ENCODE peak calls at places on chromosomes 7 and 10, in ten cellular contexts. One of them, this sample, is unnamed.

GRCh38 chr7:94491410-94491809 is 18.2 kb upstream of the CASD1 start:
- DNase-seq in adipocyte: no peak
- DNase-seq in M059J: no peak
- DNase-seq in HCT116: no peak
- DNase-seq in GM12878: no peak
- DNase-seq in dermis blood vessel endothelial cell: no peak
- DNase-seq in NCI-H460: no peak
- DNase-seq in GM12891: no peak
- DNase-seq in activated naive CD4-positive, alpha-beta T cell: no peak
- DNase-seq in substantia nigra: no peak
- DNase-seq in this sample: no peak

GRCh38 chr10:7734821-7735220 is 31.7 kb downstream of the ITIH2 start:
- DNase-seq in adipocyte: no peak
- DNase-seq in M059J: no peak
- DNase-seq in HCT116: no peak
- DNase-seq in GM12878: no peak
- DNase-seq in dermis blood vessel endothelial cell: no peak
- DNase-seq in NCI-H460: no peak
- DNase-seq in GM12891: no peak
- DNase-seq in activated naive CD4-positive, alpha-beta T cell: no peak
- DNase-seq in substantia nigra: no peak
- DNase-seq in this sample: no peak

GRCh38 chr7:66790725-66791124 is 50.2 kb downstream of the RABGEF1 start:
- DNase-seq in adipocyte: peak
- DNase-seq in M059J: no peak
- DNase-seq in HCT116: no peak
- DNase-seq in GM12878: no peak
- DNase-seq in dermis blood vessel endothelial cell: no peak
- DNase-seq in NCI-H460: no peak
- DNase-seq in GM12891: no peak
- DNase-seq in activated naive CD4-positive, alpha-beta T cell: no peak
- DNase-seq in substantia nigra: no peak
- DNase-seq in this sample: no peak

GRCh38 chr7:23396222-23396621 is 74.1 kb downstream of the IGF2BP3 start:
- DNase-seq in adipocyte: peak
- DNase-seq in M059J: peak
- DNase-seq in HCT116: no peak
- DNase-seq in GM12878: no peak
- DNase-seq in dermis blood vessel endothelial cell: no peak
- DNase-seq in NCI-H460: no peak
- DNase-seq in GM12891: no peak
- DNase-seq in activated naive CD4-positive, alpha-beta T cell: no peak
- DNase-seq in substantia nigra: no peak
- DNase-seq in this sample: no peak

GRCh38 chr7:157404845-157405481 is 68.2 kb downstream of the DNAJB6 start:
- DNase-seq in adipocyte: peak
- DNase-seq in M059J: peak
- DNase-seq in HCT116: no peak
- DNase-seq in GM12878: no peak
- DNase-seq in dermis blood vessel endothelial cell: peak
- DNase-seq in NCI-H460: peak
- DNase-seq in GM12891: no peak
- DNase-seq in activated naive CD4-positive, alpha-beta T cell: no peak
- DNase-seq in substantia nigra: no peak
- DNase-seq in this sample: peak

GRCh38 chr10:6083523-6084475 is 5.0 kb upstream of the RBM17 start:
- DNase-seq in adipocyte: peak
- DNase-seq in M059J: peak
- DNase-seq in HCT116: no peak
- DNase-seq in GM12878: no peak
- DNase-seq in dermis blood vessel endothelial cell: peak
- DNase-seq in NCI-H460: no peak
- DNase-seq in GM12891: no peak
- DNase-seq in activated naive CD4-positive, alpha-beta T cell: no peak
- DNase-seq in substantia nigra: no peak
- DNase-seq in this sample: no peak

GRCh38 chr10:75910032-75910431 is 478.6 kb downstream of the LRMDA start:
- DNase-seq in adipocyte: peak
- DNase-seq in M059J: peak
- DNase-seq in HCT116: no peak
- DNase-seq in GM12878: no peak
- DNase-seq in dermis blood vessel endothelial cell: peak
- DNase-seq in NCI-H460: no peak
- DNase-seq in GM12891: no peak
- DNase-seq in activated naive CD4-positive, alpha-beta T cell: no peak
- DNase-seq in substantia nigra: no peak
- DNase-seq in this sample: no peak

GRCh38 chr10:131315343-131315742 is 3.8 kb upstream of the TCERG1L start:
- DNase-seq in adipocyte: no peak
- DNase-seq in M059J: peak
- DNase-seq in HCT116: no peak
- DNase-seq in GM12878: no peak
- DNase-seq in dermis blood vessel endothelial cell: no peak
- DNase-seq in NCI-H460: no peak
- DNase-seq in GM12891: no peak
- DNase-seq in activated naive CD4-positive, alpha-beta T cell: no peak
- DNase-seq in substantia nigra: no peak
- DNase-seq in this sample: no peak

GRCh38 chr7:100166966-100167911 is 1.2 kb downstream of the GAL3ST4 start:
- DNase-seq in adipocyte: no peak
- DNase-seq in M059J: no peak
- DNase-seq in HCT116: no peak
- DNase-seq in GM12878: no peak
- DNase-seq in dermis blood vessel endothelial cell: no peak
- DNase-seq in NCI-H460: no peak
- DNase-seq in GM12891: no peak
- DNase-seq in activated naive CD4-positive, alpha-beta T cell: no peak
- DNase-seq in substantia nigra: no peak
- DNase-seq in this sample: no peak

GRCh38 chr10:131728829-131729228 is 172.0 kb upstream of the PPP2R2D start:
- DNase-seq in adipocyte: no peak
- DNase-seq in M059J: no peak
- DNase-seq in HCT116: no peak
- DNase-seq in GM12878: no peak
- DNase-seq in dermis blood vessel endothelial cell: no peak
- DNase-seq in NCI-H460: no peak
- DNase-seq in GM12891: no peak
- DNase-seq in activated naive CD4-positive, alpha-beta T cell: no peak
- DNase-seq in substantia nigra: no peak
- DNase-seq in this sample: no peak

GRCh38 chr7:102306916-102307677 is 20.4 kb downstream of the SH2B2 start:
- DNase-seq in adipocyte: no peak
- DNase-seq in M059J: peak
- DNase-seq in HCT116: no peak
- DNase-seq in GM12878: peak
- DNase-seq in dermis blood vessel endothelial cell: peak
- DNase-seq in NCI-H460: no peak
- DNase-seq in GM12891: peak
- DNase-seq in activated naive CD4-positive, alpha-beta T cell: no peak
- DNase-seq in substantia nigra: peak
- DNase-seq in this sample: no peak

GRCh38 chr10:22133640-22134624 is 83.9 kb downstream of the EBLN1 start:
- DNase-seq in adipocyte: no peak
- DNase-seq in M059J: no peak
- DNase-seq in HCT116: no peak
- DNase-seq in GM12878: no peak
- DNase-seq in dermis blood vessel endothelial cell: no peak
- DNase-seq in NCI-H460: no peak
- DNase-seq in GM12891: peak
- DNase-seq in activated naive CD4-positive, alpha-beta T cell: no peak
- DNase-seq in substantia nigra: no peak
- DNase-seq in this sample: no peak

GRCh38 chr7:143299840-143300239 is 11.7 kb downstream of the CASP2 start:
- DNase-seq in adipocyte: peak
- DNase-seq in M059J: no peak
- DNase-seq in HCT116: peak
- DNase-seq in GM12878: no peak
- DNase-seq in dermis blood vessel endothelial cell: peak
- DNase-seq in NCI-H460: peak
- DNase-seq in GM12891: no peak
- DNase-seq in activated naive CD4-positive, alpha-beta T cell: peak
- DNase-seq in substantia nigra: peak
- DNase-seq in this sample: peak

GRCh38 chr7:73885975-73886798 is 25.2 kb downstream of the TMEM270 start:
- DNase-seq in adipocyte: peak
- DNase-seq in M059J: peak
- DNase-seq in HCT116: no peak
- DNase-seq in GM12878: no peak
- DNase-seq in dermis blood vessel endothelial cell: peak
- DNase-seq in NCI-H460: no peak
- DNase-seq in GM12891: no peak
- DNase-seq in activated naive CD4-positive, alpha-beta T cell: no peak
- DNase-seq in substantia nigra: peak
- DNase-seq in this sample: no peak

GRCh38 chr7:153772966-153773365 is 279.2 kb upstream of the DPP6 start:
- DNase-seq in adipocyte: no peak
- DNase-seq in M059J: no peak
- DNase-seq in HCT116: no peak
- DNase-seq in GM12878: no peak
- DNase-seq in dermis blood vessel endothelial cell: no peak
- DNase-seq in NCI-H460: no peak
- DNase-seq in GM12891: no peak
- DNase-seq in activated naive CD4-positive, alpha-beta T cell: no peak
- DNase-seq in substantia nigra: no peak
- DNase-seq in this sample: no peak

GRCh38 chr7:128311-129080 is 63.9 kb upstream of the FAM20C start:
- DNase-seq in adipocyte: no peak
- DNase-seq in M059J: no peak
- DNase-seq in HCT116: no peak
- DNase-seq in GM12878: no peak
- DNase-seq in dermis blood vessel endothelial cell: no peak
- DNase-seq in NCI-H460: no peak
- DNase-seq in GM12891: no peak
- DNase-seq in activated naive CD4-positive, alpha-beta T cell: no peak
- DNase-seq in substantia nigra: no peak
- DNase-seq in this sample: no peak

GRCh38 chr7:16934947-16935742 is 53.4 kb upstream of the AGR3 start:
- DNase-seq in adipocyte: no peak
- DNase-seq in M059J: peak
- DNase-seq in HCT116: peak
- DNase-seq in GM12878: no peak
- DNase-seq in dermis blood vessel endothelial cell: no peak
- DNase-seq in NCI-H460: no peak
- DNase-seq in GM12891: no peak
- DNase-seq in activated naive CD4-positive, alpha-beta T cell: no peak
- DNase-seq in substantia nigra: no peak
- DNase-seq in this sample: no peak

This sample was measured in H54.